ENCODE peak calls at places on chromosomes 16 and 17, in eight cellular contexts. Q is NCI-H510A treated with DMSO at 0.1 percent for 48 hours; P is HFF-Myc; W is ELR; D is stimulated activated naive CD4-positive, alpha-beta T cell; G is T follicular helper cell; N is activated CD4-positive, alpha-beta T cell treated with anti-CD3 and anti-CD28 coated beads, Interleukin-2, amount 50 U/mL, for 4 hours; Y is CMK. M is an unnamed sample.

GRCh38 chr17:51322390-51323029 is 62.2 kb downstream of the UTP18 start:
- DNase-seq in Q (peak), P (no peak), W (peak), D (no peak), G (no peak), N (no peak), Y (no peak), M (no peak)

GRCh38 chr17:37388266-37388665 is 12.5 kb downstream of the C17orf78 start:
- DNase-seq in Q (no peak), P (no peak), W (peak), D (no peak), G (no peak), N (no peak), Y (no peak), M (no peak)

GRCh38 chr16:66740010-66740409 is 11.4 kb downstream of the DYNC1LI2 start:
- DNase-seq in Q (peak), P (no peak), W (peak), D (peak), G (no peak), N (peak), Y (no peak), M (peak)

GRCh38 chr16:66026211-66026610 is 340.3 kb upstream of the CDH5 start:
- DNase-seq in Q (peak), P (no peak), W (no peak), D (no peak), G (no peak), N (no peak), Y (no peak), M (no peak)

GRCh38 chr17:72030067-72030899 is 90.5 kb upstream of the SOX9 start:
- DNase-seq in Q (no peak), P (peak), W (peak), D (no peak), G (peak), N (no peak), Y (no peak), M (no peak)

GRCh38 chr16:30066882-30067583 is 1.5 kb downstream of the ALDOA start:
- DNase-seq in Q (no peak), P (no peak), W (no peak), D (no peak), G (no peak), N (no peak), Y (no peak), M (no peak)

GRCh38 chr16:66925322-66925840 is at the start of gene RRAD:
- DNase-seq in Q (no peak), P (no peak), W (peak), D (no peak), G (no peak), N (no peak), Y (no peak), M (no peak)

GRCh38 chr16:88800277-88800592 is 3.4 kb upstream of the CDT1 start:
- DNase-seq in Q (no peak), P (no peak), W (no peak), D (no peak), G (no peak), N (no peak), Y (no peak), M (no peak)

GRCh38 chr17:3802461-3803307 is 1.7 kb upstream of the ITGAE start:
- DNase-seq in Q (no peak), P (no peak), W (peak), D (no peak), G (no peak), N (no peak), Y (no peak), M (no peak)

GRCh38 chr16:68658258-68658973 is 13.3 kb downstream of the CDH3 start:
- DNase-seq in Q (no peak), P (peak), W (peak), D (no peak), G (no peak), N (no peak), Y (no peak), M (no peak)

GRCh38 chr17:64707077-64707591 is 45.0 kb upstream of the SMURF2 start:
- DNase-seq in Q (peak), P (peak), W (peak), D (no peak), G (no peak), N (no peak), Y (no peak), M (no peak)

GRCh38 chr17:2215616-2216364 is 87.8 kb downstream of the SMG6 start:
- DNase-seq in Q (peak), P (peak), W (peak), D (peak), G (peak), N (peak), Y (no peak), M (peak)

GRCh38 chr17:18916816-18917496 is 35.0 kb upstream of the SLC5A10 start:
- DNase-seq in Q (no peak), P (peak), W (peak), D (no peak), G (no peak), N (no peak), Y (no peak), M (no peak)

GRCh38 chr17:38751144-38751802 is 1.3 kb upstream of the PSMB3 start:
- DNase-seq in Q (peak), P (no peak), W (peak), D (no peak), G (no peak), N (no peak), Y (no peak), M (no peak)

GRCh38 chr16:84356591-84357116 is 11.7 kb upstream of the ATP2C2 start:
- DNase-seq in Q (no peak), P (no peak), W (no peak), D (no peak), G (no peak), N (no peak), Y (no peak), M (no peak)

GRCh38 chr17:851986-852385 is 69.8 kb downstream of the MRM3 start:
- DNase-seq in Q (no peak), P (no peak), W (no peak), D (no peak), G (no peak), N (no peak), Y (no peak), M (no peak)

GRCh38 chr16:8858994-8859912 is 9.6 kb downstream of the CARHSP1 start:
- DNase-seq in Q (no peak), P (no peak), W (no peak), D (no peak), G (no peak), N (no peak), Y (no peak), M (no peak)

GRCh38 chr17:61139219-61139618 is 260.4 kb upstream of the TBX2 start:
- DNase-seq in Q (no peak), P (peak), W (peak), D (peak), G (peak), N (peak), Y (no peak), M (peak)

GRCh38 chr17:57619061-57619937 is 125.8 kb downstream of the CCDC182 start:
- DNase-seq in Q (no peak), P (no peak), W (peak), D (no peak), G (no peak), N (no peak), Y (no peak), M (no peak)

GRCh38 chr17:49483588-49484509 is 11.2 kb upstream of the NGFR start:
- DNase-seq in Q (no peak), P (no peak), W (no peak), D (no peak), G (no peak), N (no peak), Y (no peak), M (no peak)

GRCh38 chr17:63275318-63275967 is 170.7 kb downstream of the CYB561 start:
- DNase-seq in Q (no peak), P (peak), W (peak), D (no peak), G (no peak), N (no peak), Y (no peak), M (no peak)

GRCh38 chr17:1920948-1921351 is 91.1 kb downstream of the RPA1 start:
- DNase-seq in Q (no peak), P (no peak), W (no peak), D (no peak), G (no peak), N (no peak), Y (no peak), M (no peak)

GRCh38 chr17:64920419-64921172 is 1.3 kb upstream of the LRRC37A3 start:
- DNase-seq in Q (no peak), P (no peak), W (peak), D (no peak), G (no peak), N (no peak), Y (no peak), M (no peak)

GRCh38 chr16:50550035-50550434 is 1.8 kb downstream of the NKD1 start:
- DNase-seq in Q (no peak), P (no peak), W (no peak), D (peak), G (no peak), N (no peak), Y (no peak), M (no peak)

M was measured in effector memory CD4-positive, alpha-beta T cell.